ENCODE peak calls at places on chromosomes 3 and 15, in four cellular contexts. One of them, this sample, is unnamed. For H3K4me1, the result is how much of the 10 kb centered on the place peaks cover.

GRCh38 chr3:130649061-130649654 is 97.5 kb downstream of the PIK3R4 start:
- DNase-seq in HepG2: no peak
- DNase-seq in psoas muscle: no peak
- DNase-seq in heart right ventricle: no peak
- DNase-seq in this sample: no peak

GRCh38 chr3:126167550-126167949 is 12.8 kb downstream of the ALDH1L1 start:
- DNase-seq in heart right ventricle: no peak
- DNase-seq in psoas muscle: no peak
- DNase-seq in HepG2: no peak
- DNase-seq in this sample: no peak

GRCh38 chr15:64699767-64700388 is 75.5 kb downstream of the RBPMS2 start:
- DNase-seq in HepG2: no peak
- DNase-seq in psoas muscle: peak
- DNase-seq in heart right ventricle: peak
- DNase-seq in this sample: peak

GRCh38 chr15:51227967-51228783 is 110.2 kb downstream of the CYP19A1 start:
- DNase-seq in heart right ventricle: peak
- DNase-seq in psoas muscle: no peak
- DNase-seq in HepG2: peak
- DNase-seq in this sample: no peak

GRCh38 chr15:59018833-59019232 is 31.4 kb downstream of the RNF111 start:
- DNase-seq in psoas muscle: no peak
- DNase-seq in heart right ventricle: no peak
- DNase-seq in HepG2: no peak
- DNase-seq in this sample: no peak

GRCh38 chr3:88626426-88627120 is 476.8 kb downstream of the C3orf38 start:
- DNase-seq in psoas muscle: no peak
- DNase-seq in heart right ventricle: no peak
- DNase-seq in HepG2: no peak
- DNase-seq in this sample: no peak

GRCh38 chr3:12810013-12810780 is 13.7 kb downstream of the CAND2 start:
- DNase-seq in HepG2: peak
- DNase-seq in heart right ventricle: peak
- DNase-seq in psoas muscle: peak
- DNase-seq in this sample: peak

GRCh38 chr3:141828487-141829284 is 47.8 kb upstream of the ATP1B3 start:
- DNase-seq in heart right ventricle: peak
- DNase-seq in HepG2: no peak
- DNase-seq in psoas muscle: peak
- DNase-seq in this sample: peak

GRCh38 chr3:197611255-197611654 is 55.5 kb upstream of the BDH1 start:
- DNase-seq in psoas muscle: no peak
- DNase-seq in heart right ventricle: no peak
- DNase-seq in HepG2: no peak
- DNase-seq in this sample: no peak

GRCh38 chr3:123745184-123745855 is 138.8 kb downstream of the MYLK start:
- DNase-seq in HepG2: peak
- DNase-seq in heart right ventricle: no peak
- DNase-seq in psoas muscle: no peak
- DNase-seq in this sample: no peak

GRCh38 chr3:64533565-64534317 is 154.1 kb downstream of the ADAMTS9 start:
- DNase-seq in psoas muscle: peak
- DNase-seq in heart right ventricle: peak
- DNase-seq in HepG2: peak
- DNase-seq in this sample: peak

GRCh38 chr15:82139823-82140268 is 94.0 kb upstream of the MEX3B start:
- DNase-seq in psoas muscle: no peak
- DNase-seq in HepG2: peak
- DNase-seq in heart right ventricle: no peak
- DNase-seq in this sample: no peak

GRCh38 chr3:124811441-124811840 is 75.7 kb downstream of the ITGB5 start:
- DNase-seq in HepG2: no peak
- DNase-seq in psoas muscle: no peak
- DNase-seq in heart right ventricle: peak
- DNase-seq in this sample: no peak

GRCh38 chr3:182978387-182978786 is 2.0 kb downstream of the DCUN1D1 start:
- DNase-seq in psoas muscle: no peak
- DNase-seq in heart right ventricle: no peak
- DNase-seq in HepG2: no peak
- DNase-seq in this sample: no peak

GRCh38 chr3:69084326-69084667 is 440 bp upstream of the ARL6IP5 start:
- DNase-seq in HepG2: peak
- DNase-seq in heart right ventricle: no peak
- DNase-seq in psoas muscle: no peak
- DNase-seq in this sample: no peak

GRCh38 chr3:36944012-36944640 is 728 bp downstream of the TRANK1 start:
- DNase-seq in HepG2: no peak
- DNase-seq in psoas muscle: peak
- DNase-seq in heart right ventricle: peak
- DNase-seq in this sample: peak

GRCh38 chr3:104066658-104067057 is 1300.1 kb upstream of the ALCAM start:
- DNase-seq in HepG2: no peak
- DNase-seq in psoas muscle: no peak
- DNase-seq in heart right ventricle: no peak
- DNase-seq in this sample: no peak

GRCh38 chr3:186053954-186054353 is 54.9 kb downstream of the ETV5 start:
- DNase-seq in psoas muscle: no peak
- DNase-seq in HepG2: no peak
- DNase-seq in heart right ventricle: no peak
- DNase-seq in this sample: no peak

GRCh38 chr3:170494766-170495165 is 76.1 kb downstream of the CLDN11 start:
- DNase-seq in heart right ventricle: no peak
- DNase-seq in HepG2: no peak
- DNase-seq in psoas muscle: no peak
- DNase-seq in this sample: no peak

GRCh38 chr15:61364871-61365270 is 135.8 kb upstream of the RORA start:
- DNase-seq in heart right ventricle: no peak
- DNase-seq in psoas muscle: no peak
- DNase-seq in HepG2: peak
- DNase-seq in this sample: no peak

GRCh38 chr15:60780147-60780546 is 301.2 kb upstream of the ICE2 start:
- DNase-seq in heart right ventricle: no peak
- DNase-seq in psoas muscle: no peak
- DNase-seq in HepG2: no peak
- DNase-seq in this sample: no peak

GRCh38 chr3:179100652-179101051 is 29.0 kb upstream of the ZMAT3 start:
- DNase-seq in heart right ventricle: no peak
- DNase-seq in HepG2: no peak
- DNase-seq in psoas muscle: peak
- DNase-seq in this sample: no peak

GRCh38 chr3:145898487-145898886 is 262.5 kb downstream of the PLOD2 start:
- DNase-seq in psoas muscle: no peak
- DNase-seq in heart right ventricle: no peak
- DNase-seq in HepG2: no peak
- DNase-seq in this sample: no peak

GRCh38 chr3:196741401-196741761 is 1.7 kb downstream of the PAK2 start:
- DNase-seq in psoas muscle: no peak
- DNase-seq in heart right ventricle: no peak
- DNase-seq in HepG2: no peak
- DNase-seq in this sample: no peak

GRCh38 chr3:49807427-49808114 is 4.5 kb downstream of the INKA1 start:
- DNase-seq in heart right ventricle: peak
- DNase-seq in psoas muscle: no peak
- DNase-seq in HepG2: no peak
- DNase-seq in this sample: no peak
- H3K4me1 ChIP-seq in heart right ventricle: half or more
- H3K4me1 ChIP-seq in psoas muscle: under half
- H3K4me1 ChIP-seq in HepG2: half or more
- H3K4me1 ChIP-seq in this sample: half or more

DNA sequence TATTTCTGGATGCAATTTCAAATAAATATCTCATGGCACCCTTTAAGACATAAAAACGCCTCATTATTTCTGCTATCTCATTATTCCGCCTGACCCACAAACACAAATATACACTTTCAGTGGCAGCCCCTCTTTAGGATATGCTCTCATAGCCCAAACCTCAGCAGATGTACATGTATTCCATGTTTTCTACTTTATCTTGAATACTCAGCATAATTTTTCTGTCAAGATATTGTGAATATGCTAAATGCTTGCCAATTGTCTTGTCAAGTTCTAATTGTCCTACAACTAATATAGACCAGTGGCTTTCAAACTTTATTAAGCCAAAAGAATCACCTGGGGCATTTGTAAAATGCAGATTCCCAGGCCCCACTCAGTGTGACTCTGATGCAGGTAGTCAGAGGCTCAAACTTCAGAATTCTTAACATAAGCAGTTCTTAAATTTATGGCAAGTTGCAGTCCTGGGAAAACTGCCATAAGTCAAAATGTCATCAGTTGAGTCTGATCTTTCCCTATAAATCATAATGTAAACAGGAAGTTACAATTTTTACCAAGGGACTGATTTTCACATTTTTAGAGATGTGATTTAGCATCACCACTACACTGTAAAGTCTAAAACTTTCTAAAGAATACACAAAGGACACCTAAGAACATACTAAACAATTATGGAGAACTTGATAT is 135.1 kb downstream of the TBL1XR1 start:
- DNase-seq in psoas muscle: no peak
- DNase-seq in heart right ventricle: no peak
- DNase-seq in HepG2: no peak
- DNase-seq in this sample: no peak
- H3K4me3 ChIP-seq in psoas muscle: no peak
- H3K4me3 ChIP-seq in heart right ventricle: no peak
- H3K4me3 ChIP-seq in HepG2: no peak
- H3K4me3 ChIP-seq in this sample: no peak

GRCh38 chr15:42584031-42584765 is 8.8 kb downstream of the STARD9 start:
- DNase-seq in heart right ventricle: no peak
- DNase-seq in HepG2: peak
- DNase-seq in psoas muscle: no peak
- DNase-seq in this sample: no peak
- H3K27ac ChIP-seq in heart right ventricle: peak
- H3K27ac ChIP-seq in HepG2: no peak
- H3K27ac ChIP-seq in psoas muscle: peak
- H3K27ac ChIP-seq in this sample: peak

DNA sequence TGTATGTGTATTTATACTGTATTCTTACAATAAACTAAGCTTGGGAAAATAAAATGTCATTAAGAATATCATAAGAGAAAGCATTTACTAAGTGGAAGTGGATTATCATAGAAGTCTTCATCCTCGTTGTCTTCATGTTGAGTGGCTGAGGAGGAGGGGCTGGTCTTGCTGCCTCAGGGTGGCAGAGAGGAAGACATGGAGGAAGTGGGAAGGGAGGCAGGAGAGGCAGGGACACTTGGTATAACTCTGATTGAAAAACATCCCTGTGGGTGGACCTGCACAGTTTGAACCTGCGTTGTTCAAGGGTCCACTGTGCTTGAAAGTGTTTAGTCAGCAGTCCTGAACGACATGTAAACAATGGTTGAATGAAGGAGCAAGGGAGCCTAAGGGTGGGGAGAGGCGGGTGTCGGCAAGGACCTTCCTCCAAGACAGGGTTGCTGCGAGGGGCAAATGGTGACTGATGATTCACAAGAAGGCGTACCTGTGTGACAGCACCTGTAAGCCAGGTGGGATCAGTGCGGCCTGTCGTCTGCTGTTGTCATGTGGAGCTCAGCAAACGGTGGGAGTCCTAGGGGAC is 103.8 kb upstream of the KLF13 start:
- DNase-seq in heart right ventricle: no peak
- DNase-seq in psoas muscle: no peak
- DNase-seq in HepG2: no peak
- DNase-seq in this sample: no peak
- H3K4me1 ChIP-seq in heart right ventricle: under half
- H3K4me1 ChIP-seq in psoas muscle: under half
- H3K4me1 ChIP-seq in HepG2: under half
- H3K4me1 ChIP-seq in this sample: under half

GRCh38 chr3:134029256-134029733 is 430 bp downstream of the SLCO2A1 start:
- DNase-seq in psoas muscle: no peak
- DNase-seq in heart right ventricle: no peak
- DNase-seq in HepG2: no peak
- DNase-seq in this sample: no peak

GRCh38 chr3:134030382-134030753 is 643 bp upstream of the SLCO2A1 start:
- DNase-seq in psoas muscle: no peak
- DNase-seq in heart right ventricle: no peak
- DNase-seq in HepG2: peak
- DNase-seq in this sample: no peak

GRCh38 chr3:134030801-134031619 is 1.3 kb upstream of the SLCO2A1 start:
- DNase-seq in HepG2: no peak
- DNase-seq in psoas muscle: no peak
- DNase-seq in heart right ventricle: no peak
- DNase-seq in this sample: no peak

GRCh38 chr3:134028486-134029255 is 1.1 kb downstream of the SLCO2A1 start:
- DNase-seq in HepG2: no peak
- DNase-seq in psoas muscle: no peak
- DNase-seq in heart right ventricle: no peak
- DNase-seq in this sample: no peak

DNA sequence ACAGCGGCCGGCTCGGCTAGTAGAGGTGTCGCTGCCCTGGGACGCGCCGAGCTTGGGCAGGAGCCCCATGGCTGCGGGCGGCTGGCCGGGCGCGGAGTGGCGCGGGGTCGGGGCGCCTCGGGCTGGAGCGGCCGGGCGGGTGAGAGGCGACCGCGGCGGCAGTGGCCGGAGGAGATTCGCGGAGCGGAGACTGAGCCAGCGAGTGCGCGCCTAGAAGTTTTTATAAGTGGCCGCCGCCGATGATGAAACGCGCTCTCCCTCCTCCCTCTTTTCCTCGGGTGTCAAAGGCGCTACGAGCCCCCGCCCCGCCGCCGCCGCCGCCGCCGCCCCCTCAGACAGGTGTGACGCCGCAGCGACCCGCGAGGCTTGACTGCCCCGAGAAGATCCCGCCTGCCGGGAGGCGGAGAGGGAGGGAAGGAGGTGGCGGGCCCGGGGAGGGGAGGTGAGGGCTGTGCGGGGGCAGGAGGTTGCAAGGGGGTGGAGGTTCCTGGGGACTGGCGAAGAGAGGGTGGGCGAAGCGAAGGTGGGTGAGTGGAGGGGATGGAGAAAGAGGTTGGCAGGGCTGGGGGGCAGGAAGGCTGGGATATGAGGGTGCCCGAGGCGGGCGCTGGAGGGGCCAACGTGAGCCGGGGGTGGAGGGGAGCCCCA is at the start of gene SLCO2A1:
- DNase-seq in psoas muscle: peak
- DNase-seq in HepG2: no peak
- DNase-seq in heart right ventricle: peak
- DNase-seq in this sample: peak
- H3K4me3 ChIP-seq in psoas muscle: peak
- H3K4me3 ChIP-seq in HepG2: peak
- H3K4me3 ChIP-seq in heart right ventricle: peak
- H3K4me3 ChIP-seq in this sample: peak